ENCODE peak calls at places on chromosome 17, in four cellular contexts. J is heart left ventricle, R is K562, M is GM12878. X is an unnamed sample.
A peak's percentile ranks its signal among the peaks of the same experiment; 100 is the strongest.

GRCh38 chr17:79850571-79851460 is 11.6 kb upstream of the CBX4 start:
- ATAC-seq in M (peak; percentile 40), R (peak; percentile 10), J (no peak), X (no peak)

GRCh38 chr17:35361027-35361426 is 12.4 kb downstream of the SLFN11 start:
- ATAC-seq in J (peak; percentile 63), M (no peak), R (no peak), X (no peak)

GRCh38 chr17:81328489-81328888 is 33.4 kb upstream of the SLC38A10 start:
- ATAC-seq in R (no peak), J (no peak), M (no peak), X (no peak)

GRCh38 chr17:31048780-31049179 is 46.0 kb upstream of the NF1 start:
- ATAC-seq in R (no peak), J (no peak), M (no peak), X (no peak)

GRCh38 chr17:28145348-28145747 is 102.9 kb downstream of the NLK start:
- ATAC-seq in M (no peak), R (no peak), J (no peak), X (no peak)

GRCh38 chr17:69143683-69144231 is 2.1 kb upstream of the ABCA6 start:
- ATAC-seq in R (no peak), M (no peak), J (no peak), X (peak; percentile 60)

GRCh38 chr17:17593222-17593620 is 1.7 kb upstream of the PEMT start:
- ATAC-seq in M (no peak), J (no peak), R (no peak), X (no peak)

GRCh38 chr17:17358060-17358751 is 55.0 kb downstream of the NT5M start:
- ATAC-seq in R (no peak), M (no peak), J (no peak), X (no peak)

DNA sequence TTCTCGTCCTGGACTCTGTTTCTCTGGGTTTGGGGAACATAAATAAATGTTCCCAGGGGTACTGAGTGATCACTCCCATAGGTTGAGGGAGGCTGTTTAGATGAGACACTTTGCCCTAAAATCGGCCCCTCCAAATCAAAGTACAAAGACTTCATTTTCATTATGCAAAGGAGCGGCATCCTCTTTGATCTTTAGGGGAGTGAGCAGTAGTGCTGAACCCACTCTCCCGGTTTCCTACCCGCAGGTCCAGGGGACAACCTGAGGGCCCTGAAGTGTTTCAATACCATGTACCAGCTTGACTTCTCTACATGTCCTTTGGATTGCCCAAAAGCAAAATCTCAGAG is 3.6 kb downstream of the HOXB6 start:
- ATAC-seq in R (no peak), M (no peak), J (no peak), X (no peak)
- H3K4me3 ChIP-seq in R (no peak overlapping the region), M (no peak overlapping the region), J (no peak overlapping the region), X (no peak overlapping the region)

DNA sequence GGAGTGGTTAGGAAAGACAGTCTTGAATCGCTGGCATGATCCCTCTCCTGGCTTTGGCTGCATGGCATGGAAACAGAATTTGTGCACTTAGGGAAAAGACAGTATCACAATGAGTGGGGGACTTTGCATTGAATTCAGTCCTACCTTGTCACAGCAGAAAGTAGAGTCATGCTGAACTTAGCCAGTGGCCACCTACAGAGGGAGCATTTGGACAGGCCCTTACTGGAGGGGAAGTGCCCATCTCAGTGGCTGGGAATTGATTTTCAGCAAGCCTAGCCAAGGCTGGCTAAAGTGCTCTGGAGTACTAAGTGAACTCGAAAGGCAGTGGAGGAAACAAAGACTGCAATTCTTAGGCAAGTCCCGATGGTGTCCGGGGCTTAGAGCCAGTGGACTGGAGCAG is 364.3 kb upstream of the TOM1L1 start:
- ATAC-seq in M (no peak), J (no peak), R (no peak), X (no peak)
- TF ChIP-seq POLR2A in M (no peak), J (no peak), R (no peak), X (no peak)

GRCh38 chr17:44807817-44808155 is 22.3 kb downstream of the GJC1 start:
- ATAC-seq in J (no peak), R (no peak), M (peak; percentile 37), X (no peak)
- H3K27ac ChIP-seq in J (peak overlapping the region; percentile 83), R (no peak overlapping the region), M (no peak overlapping the region), X (peak overlapping the region; percentile 55)

GRCh38 chr17:59962739-59963318 is 1.7 kb downstream of the RNFT1 start:
- ATAC-seq in R (no peak), J (no peak), M (no peak), X (no peak)
- H3K4me3 ChIP-seq in R (no peak overlapping the region), J (no peak overlapping the region), M (no peak overlapping the region), X (no peak overlapping the region)

DNA sequence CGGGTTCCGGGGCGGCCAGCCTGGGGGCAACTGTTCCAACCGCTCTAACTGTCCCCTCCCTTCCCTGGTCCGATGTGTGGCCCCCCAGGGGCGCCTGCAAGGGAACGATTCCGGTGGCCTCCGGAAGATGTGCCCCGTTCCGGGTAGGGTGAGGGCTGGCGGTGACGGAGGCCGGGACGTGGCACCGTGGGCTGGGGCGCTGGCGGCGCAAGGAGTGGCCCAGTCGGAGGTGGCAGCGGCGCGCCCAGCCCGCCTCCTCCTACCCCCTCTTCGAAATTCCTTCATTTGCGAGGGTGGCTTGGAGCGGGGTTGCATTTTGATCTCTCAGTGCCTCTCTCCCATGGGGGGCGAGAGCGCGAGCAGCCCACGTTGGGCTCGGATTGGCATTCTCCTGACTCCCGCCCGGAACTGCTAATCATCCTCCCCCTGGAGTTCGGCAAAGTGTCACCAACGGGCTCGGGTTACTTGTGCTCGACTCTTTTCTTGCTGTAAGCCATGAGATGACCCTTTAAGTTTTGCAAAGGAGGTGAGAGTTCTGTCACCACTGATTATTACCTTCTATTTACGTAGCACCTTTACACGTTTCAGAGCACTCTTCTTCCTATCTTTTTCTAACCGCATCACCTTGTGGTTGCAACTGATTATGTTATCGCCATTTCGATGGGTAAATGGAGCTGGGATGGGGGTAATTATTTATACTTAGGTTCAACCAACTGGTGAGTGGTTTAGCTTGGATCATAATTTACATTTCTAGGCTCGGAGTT is 667 bp downstream of the NDEL1 start:
- ATAC-seq in R (peak; percentile 61), J (peak; percentile 84), M (peak; percentile 77), X (peak; percentile 73)
- TF ChIP-seq POLR2A in R (no peak), J (no peak), M (no peak), X (no peak)

DNA sequence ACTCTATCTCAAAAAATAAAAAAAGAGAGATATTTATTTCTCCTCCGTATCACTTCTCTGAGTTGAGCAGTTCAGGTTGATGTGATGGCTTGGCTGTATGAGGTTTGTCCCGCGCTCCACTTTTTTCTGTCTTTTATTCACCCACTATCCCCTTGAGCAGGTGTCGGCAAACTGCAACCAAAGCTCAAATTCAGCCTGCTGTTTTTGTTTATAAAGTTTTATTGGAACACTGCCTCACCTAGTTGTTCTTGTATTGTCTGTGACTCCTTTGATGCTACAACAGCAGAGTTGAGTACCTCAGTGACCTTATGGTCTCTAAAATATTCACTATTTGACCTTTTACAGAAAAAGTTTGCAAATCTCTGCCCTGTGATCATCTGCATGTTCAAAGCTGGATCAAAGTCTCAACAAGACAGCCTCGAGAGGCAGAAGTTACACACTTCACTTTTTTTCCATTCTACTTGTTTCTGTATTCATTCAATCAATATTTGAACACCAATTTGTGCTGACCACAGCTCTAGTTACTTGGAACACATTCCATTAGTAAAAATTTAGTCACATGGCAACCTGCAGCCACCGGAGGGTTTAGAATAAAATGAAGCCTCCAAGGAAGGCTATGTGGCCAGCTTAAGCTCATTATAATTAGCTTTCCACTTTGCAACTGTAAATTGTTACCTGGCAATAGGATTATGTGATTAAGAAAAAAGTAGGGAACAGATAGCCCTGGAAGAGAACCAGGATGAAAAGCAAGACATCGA is 945.8 kb downstream of the KCNJ2 start:
- ATAC-seq in J (no peak), M (no peak), R (no peak), X (no peak)
- H3K27ac ChIP-seq in J (no peak overlapping the region), M (no peak overlapping the region), R (no peak overlapping the region), X (no peak overlapping the region)

GRCh38 chr17:72614476-72614870 is 478.0 kb downstream of the SLC39A11 start:
- ATAC-seq in J (no peak), R (no peak), M (no peak), X (no peak)
- H3K4me3 ChIP-seq in J (no peak overlapping the region), R (no peak overlapping the region), M (no peak overlapping the region), X (no peak overlapping the region)

DNA sequence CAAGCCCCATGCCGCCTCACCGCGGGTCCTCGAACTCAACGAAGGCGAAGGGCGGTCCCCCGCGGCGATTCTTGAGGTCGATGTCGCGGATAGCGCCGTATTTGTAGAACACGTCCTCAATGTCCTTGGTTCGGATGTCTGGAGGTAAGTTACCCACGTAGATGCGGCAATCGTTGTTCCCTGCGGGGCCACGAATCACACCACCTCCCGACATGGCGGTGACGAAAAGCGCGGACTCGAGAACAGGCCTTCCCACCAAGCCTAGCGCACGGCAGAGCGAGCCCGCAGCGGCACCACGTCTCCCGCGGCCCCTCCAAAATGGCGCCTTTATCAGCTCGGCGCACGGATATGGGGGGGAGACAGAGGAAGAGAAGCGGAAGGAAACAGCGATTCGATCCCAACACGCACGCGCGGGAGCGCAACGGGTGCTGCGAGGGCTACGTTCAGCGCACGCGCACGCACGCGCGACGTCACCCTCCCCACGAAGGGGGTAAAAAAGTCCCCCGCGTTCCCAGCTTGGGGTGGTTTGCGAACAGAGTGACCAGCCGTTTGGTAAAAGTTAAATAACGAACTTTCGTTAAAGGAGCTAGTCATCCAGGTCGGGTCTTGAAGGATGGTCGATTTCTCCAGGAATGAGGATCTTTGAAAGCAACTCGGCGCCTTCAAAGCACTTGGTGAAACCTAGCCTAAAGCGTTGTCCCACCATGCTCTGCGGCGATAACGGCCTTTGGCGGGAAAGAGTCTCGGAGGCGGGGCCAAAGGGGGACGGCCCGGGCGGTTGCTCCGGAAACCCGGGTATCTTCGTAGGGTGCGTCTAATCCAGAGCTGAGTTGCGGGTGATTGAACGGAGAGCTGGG is at the start of gene SRSF1:
- ATAC-seq in R (peak; percentile 85), M (peak; percentile 91), J (peak; percentile 96), X (peak; percentile 96)
- TF ChIP-seq POLR2A in R (peak; percentile 98), M (peak; percentile 99), J (peak; percentile 74), X (peak; percentile 92)

DNA sequence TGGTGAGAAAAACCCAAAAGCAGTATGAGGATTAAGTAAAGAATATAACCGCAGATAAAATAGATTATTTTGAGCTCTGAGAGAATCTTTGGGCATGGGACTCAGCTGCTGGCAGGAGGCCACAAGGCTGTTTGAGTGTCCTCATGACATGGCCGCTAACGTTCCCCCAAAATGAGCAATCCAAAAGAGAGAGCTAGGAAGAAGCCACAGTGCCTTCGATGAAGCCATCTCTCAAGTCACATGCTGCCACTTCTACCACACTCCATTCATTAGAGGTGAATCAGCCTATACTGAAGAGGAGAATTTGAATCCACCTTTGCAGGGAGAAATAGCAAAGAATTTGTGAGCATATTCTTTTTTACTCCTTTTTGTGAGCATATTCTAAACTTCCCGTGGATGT is 34.2 kb downstream of the ANKFY1 start:
- ATAC-seq in J (peak; percentile 8), M (no peak), R (no peak), X (peak; percentile 50)
- H3K27ac ChIP-seq in J (peak overlapping the region; percentile 88), M (no peak overlapping the region), R (no peak overlapping the region), X (peak overlapping the region; percentile 91)

GRCh38 chr17:62718420-62718819 is 89.7 kb downstream of the MARCHF10 start:
- ATAC-seq in M (no peak), R (no peak), J (no peak), X (no peak)

GRCh38 chr17:62719586-62719985 is 88.5 kb downstream of the MARCHF10 start:
- ATAC-seq in J (no peak), R (no peak), M (no peak), X (no peak)

GRCh38 chr17:62717589-62718342 is 90.3 kb downstream of the MRC2 start:
- ATAC-seq in R (peak; percentile 38), J (no peak), M (no peak), X (no peak)

GRCh38 chr17:62715882-62716390 is 88.5 kb downstream of the MRC2 start:
- ATAC-seq in R (no peak), M (no peak), J (no peak), X (no peak)

GRCh38 chr17:62716834-62717588 is 89.5 kb downstream of the MRC2 start:
- ATAC-seq in M (no peak), R (peak; percentile 20), J (no peak), X (no peak)
- H3K4me3 ChIP-seq in M (no peak overlapping the region), R (no peak overlapping the region), J (no peak overlapping the region), X (no peak overlapping the region)